ENCODE peak calls at places on chromosomes 7 and 10, in four cellular contexts. P is breast epithelium, C is neural progenitor cell, J is astrocyte. X is an unnamed sample.

GRCh38 chr7:34165927-34166550 is 260.7 kb downstream of the BMPER start:
- DNase-seq in P (no peak), C (peak; percentile 40), J (peak; percentile 15), X (peak; percentile 51)

GRCh38 chr10:88064608-88065383 is 201.4 kb downstream of the PTEN start:
- DNase-seq in P (peak; percentile 41), C (no peak), J (no peak), X (no peak)

GRCh38 chr10:63430091-63430998 is 35.4 kb downstream of the JMJD1C start:
- DNase-seq in P (no peak), C (no peak), J (peak; percentile 79), X (peak; percentile 97)

GRCh38 chr7:73442903-73443542 is 9.4 kb downstream of the FZD9 start:
- DNase-seq in P (no peak), C (no peak), J (no peak), X (no peak)

GRCh38 chr10:132974886-132975881 is 32.8 kb upstream of the CFAP46 start:
- DNase-seq in P (no peak), C (no peak), J (peak; percentile 26), X (no peak)

GRCh38 chr7:36300696-36301350 is 88.8 kb upstream of the ANLN start:
- DNase-seq in P (no peak), C (peak; percentile 79), J (no peak), X (no peak)

GRCh38 chr7:106041140-106041717 is 70.9 kb downstream of the SYPL1 start:
- DNase-seq in P (no peak), C (peak; percentile 85), J (no peak), X (no peak)

GRCh38 chr10:49408437-49409306 is 12.8 kb upstream of the DRGX start:
- DNase-seq in P (no peak), C (no peak), J (no peak), X (peak; percentile 10)

GRCh38 chr7:51064688-51065087 is 251.9 kb downstream of the COBL start:
- DNase-seq in P (no peak), C (no peak), J (no peak), X (no peak)

GRCh38 chr7:66939325-66939724 is 18.3 kb downstream of the TMEM248 start:
- DNase-seq in P (no peak), C (no peak), J (no peak), X (no peak)

GRCh38 chr7:137933270-137934017 is 68.4 kb downstream of the CREB3L2 start:
- DNase-seq in P (peak; percentile 48), C (no peak), J (peak; percentile 82), X (peak; percentile 58)

GRCh38 chr7:6376820-6377219 is 70.9 kb downstream of the DAGLB start:
- DNase-seq in P (no peak), C (no peak), J (no peak), X (no peak)

GRCh38 chr10:48804740-48805182 is 120.1 kb downstream of the WDFY4 start:
- DNase-seq in P (no peak), C (no peak), J (no peak), X (no peak)

GRCh38 chr10:26448706-26449435 is 10.7 kb downstream of the APBB1IP start:
- DNase-seq in P (no peak), C (no peak), J (no peak), X (no peak)

GRCh38 chr10:92822964-92823363 is 25.4 kb upstream of the EXOC6 start:
- DNase-seq in P (no peak), C (no peak), J (peak; percentile 22), X (no peak)

GRCh38 chr7:158702196-158702595 is 2.4 kb downstream of the NCAPG2 start:
- DNase-seq in P (no peak), C (no peak), J (no peak), X (no peak)

GRCh38 chr7:51144178-51144577 is 172.4 kb downstream of the COBL start:
- DNase-seq in P (no peak), C (no peak), J (no peak), X (no peak)

GRCh38 chr10:104925232-104925851 is 284.3 kb downstream of the SORCS3 start:
- DNase-seq in P (no peak), C (peak; percentile 75), J (no peak), X (peak; percentile 41)

GRCh38 chr10:909831-910230 is 21.7 kb downstream of the LARP4B start:
- DNase-seq in P (no peak), C (peak; percentile 74), J (peak; percentile 66), X (no peak)

GRCh38 chr10:21180604-21181003 is 283.5 kb upstream of the NEBL start:
- DNase-seq in P (no peak), C (no peak), J (no peak), X (no peak)

GRCh38 chr10:49222170-49222569 is 34.0 kb upstream of the TMEM273 start:
- DNase-seq in P (no peak), C (no peak), J (no peak), X (no peak)

GRCh38 chr10:127427926-127428325 is 121.2 kb upstream of the NPS start:
- DNase-seq in P (no peak), C (no peak), J (no peak), X (no peak)

GRCh38 chr10:61904711-61905445 is 3.4 kb downstream of the ARID5B start:
- DNase-seq in P (peak; percentile 31), C (peak; percentile 16), J (peak; percentile 77), X (peak; percentile 97)

GRCh38 chr7:94059747-94060146 is 55.6 kb upstream of the BET1 start:
- DNase-seq in P (no peak), C (no peak), J (peak; percentile 77), X (peak; percentile 73)

GRCh38 chr7:30990316-30991029 is 26.7 kb downstream of the GHRHR start:
- DNase-seq in P (no peak), C (no peak), J (no peak), X (no peak)

GRCh38 chr7:124751017-124751416 is 14.6 kb downstream of the GPR37 start:
- DNase-seq in P (no peak), C (no peak), J (no peak), X (no peak)

GRCh38 chr7:21526007-21526406 is 16.8 kb upstream of the DNAH11 start:
- DNase-seq in P (no peak), C (no peak), J (no peak), X (peak; percentile 22)

GRCh38 chr7:134662871-134663205 is 16.2 kb downstream of the BPGM start:
- DNase-seq in P (no peak), C (no peak), J (no peak), X (no peak)

GRCh38 chr7:134667899-134668298 is 21.2 kb downstream of the BPGM start:
- DNase-seq in P (no peak), C (no peak), J (peak; percentile 7), X (peak; percentile 91)

GRCh38 chr7:134660242-134660785 is 13.7 kb downstream of the BPGM start:
- DNase-seq in P (no peak), C (no peak), J (peak; percentile 33), X (no peak)

GRCh38 chr7:134660961-134661376 is 14.3 kb downstream of the BPGM start:
- DNase-seq in P (no peak), C (no peak), J (peak; percentile 88), X (peak; percentile 82)

GRCh38 chr7:134662166-134662870 is 15.7 kb downstream of the BPGM start:
- DNase-seq in P (no peak), C (no peak), J (peak; percentile 40), X (no peak)
- H3K36me3 ChIP-seq in P (no peaks in the 10 kb centered on the region), C (no peaks in the 10 kb centered on the region), J (peaks cover 12% of the 10 kb centered on the region), X (peaks cover 2% of the 10 kb centered on the region)

DNA sequence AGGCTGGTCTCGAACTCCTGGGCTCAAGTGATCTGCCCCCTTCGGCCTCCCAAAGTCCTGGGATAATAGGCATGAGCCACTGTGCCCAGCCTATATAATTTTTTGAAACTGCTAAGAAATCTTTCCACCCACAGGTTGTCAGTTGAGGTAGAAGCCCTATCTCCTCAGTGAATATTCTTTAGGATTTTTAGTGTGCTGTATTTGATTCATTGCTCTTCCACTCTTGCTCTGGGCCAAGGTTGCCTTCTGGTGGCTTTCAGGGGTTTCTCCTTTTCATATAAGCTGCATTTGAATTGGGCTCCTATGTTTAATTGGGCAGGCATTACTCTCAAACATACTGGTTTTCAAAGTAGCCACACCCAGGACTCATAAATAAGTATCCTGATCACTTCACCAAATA is 931.2 kb downstream of the GATA3 start:
- DNase-seq in P (no peak), C (no peak), J (no peak), X (no peak)
- TF ChIP-seq CTCF in P (no peak), C (no peak), J (no peak), X (no peak)

DNA sequence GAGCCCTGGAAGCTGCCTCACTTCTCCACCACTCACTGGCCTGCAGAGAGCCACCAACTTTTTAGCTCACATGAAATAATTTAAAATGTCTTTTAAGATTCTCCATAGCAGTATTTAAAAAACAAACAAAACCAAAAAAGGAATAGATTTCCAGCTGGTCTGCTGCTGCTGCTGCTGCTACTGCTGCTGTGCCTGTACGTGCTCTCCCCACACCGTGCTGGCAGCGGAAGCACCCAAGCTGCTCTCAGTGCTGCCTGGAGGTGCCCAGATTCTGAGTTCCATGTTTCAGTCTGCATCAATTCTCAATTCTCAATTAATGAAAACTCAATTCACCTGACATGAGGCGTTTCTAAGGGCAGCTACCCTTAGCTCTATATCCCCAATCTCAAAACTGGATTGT is 146.0 kb downstream of the USP6NL start:
- DNase-seq in P (no peak), C (no peak), J (no peak), X (no peak)
- H3K36me3 ChIP-seq in P (peaks cover 8% of the 10 kb centered on the region), C (peaks cover 4% of the 10 kb centered on the region), J (no peaks in the 10 kb centered on the region), X (peaks cover 2% of the 10 kb centered on the region)

DNA sequence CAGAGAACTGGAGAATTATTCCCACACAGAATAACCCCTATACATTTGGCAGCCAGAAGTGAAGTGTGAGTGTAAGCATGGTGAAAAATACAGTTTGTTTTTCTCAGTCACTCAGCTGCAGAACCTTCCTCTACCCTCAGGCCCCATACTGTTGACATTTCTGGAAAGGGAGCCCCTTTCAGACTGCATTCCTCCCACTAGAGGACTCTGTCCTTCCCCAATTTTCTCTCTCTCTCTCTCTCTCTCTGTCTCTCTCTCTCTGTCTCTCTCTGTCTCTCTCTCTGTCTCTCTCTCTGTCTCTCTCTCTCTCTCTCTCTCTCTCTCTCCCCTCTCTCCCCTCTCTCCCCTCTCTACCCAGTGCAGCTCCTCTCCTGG is 86.8 kb upstream of the STEAP1B start:
- DNase-seq in P (no peak), C (peak; percentile 56), J (peak; percentile 65), X (peak; percentile 55)
- TF ChIP-seq CTCF in P (no peak), C (peak; percentile 64), J (peak; percentile 44), X (peak; percentile 57)

DNA sequence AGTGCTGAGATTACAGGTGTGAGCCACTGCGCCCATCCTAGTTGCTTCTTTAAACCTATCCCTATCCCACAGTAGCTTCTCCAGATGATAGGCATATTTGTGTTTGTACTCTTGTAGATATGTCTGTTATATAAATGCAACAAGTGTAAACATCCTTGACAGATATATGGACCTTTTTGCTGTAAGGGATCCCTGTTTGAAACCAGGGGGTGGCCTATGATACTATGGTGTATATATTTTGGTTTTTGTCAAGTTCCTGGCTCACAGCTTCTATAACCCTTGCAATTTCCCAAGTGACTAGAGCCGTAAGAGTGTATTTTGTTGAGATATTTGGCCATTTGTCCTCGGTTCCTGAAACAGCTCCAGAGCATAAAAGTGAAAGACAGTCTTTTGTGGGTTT is 9.7 kb downstream of the COMTD1 start:
- DNase-seq in P (no peak), C (no peak), J (no peak), X (no peak)
- H3K36me3 ChIP-seq in P (no peaks in the 10 kb centered on the region), C (peaks cover 13% of the 10 kb centered on the region), J (peaks cover 54% of the 10 kb centered on the region), X (peaks cover 18% of the 10 kb centered on the region)

X was measured in bronchial epithelial cell.